ENCODE peak calls at places on chromosome 16, in five cellular contexts. S is HepG2, E is K562, X is A549, Q is GM12878. R is an unnamed sample.

GRCh38 chr16:15770107-15770506 is 86.7 kb downstream of the MYH11 start:
- ATAC-seq in S (no peak), E (no peak), X (no peak), Q (no peak), R (peak)

GRCh38 chr16:79312502-79312901 is 288.0 kb downstream of the MAF start:
- ATAC-seq in S (no peak), E (no peak), X (no peak), Q (no peak), R (no peak)

GRCh38 chr16:9683677-9684076 is 498.6 kb downstream of the GRIN2A start:
- ATAC-seq in S (no peak), E (no peak), X (no peak), Q (no peak), R (no peak)

GRCh38 chr16:81642107-81642436 is 137.0 kb upstream of the PLCG2 start:
- ATAC-seq in S (no peak), E (no peak), X (no peak), Q (no peak), R (no peak)

GRCh38 chr16:56683424-56684162 is 1.3 kb downstream of the MT1X start:
- ATAC-seq in S (no peak), E (no peak), X (no peak), Q (no peak), R (no peak)

GRCh38 chr16:75127713-75128415 is 11.3 kb upstream of the LDHD start:
- ATAC-seq in S (no peak), E (no peak), X (no peak), Q (no peak), R (no peak)

GRCh38 chr16:79519448-79519847 is 81.1 kb downstream of the MAF start:
- ATAC-seq in S (no peak), E (peak), X (no peak), Q (peak), R (peak)

GRCh38 chr16:89808453-89808939 is 8.0 kb downstream of the FANCA start:
- ATAC-seq in S (no peak), E (no peak), X (no peak), Q (no peak), R (no peak)

GRCh38 chr16:68473358-68474064 is 25.2 kb upstream of the SMPD3 start:
- ATAC-seq in S (no peak), E (no peak), X (no peak), Q (no peak), R (no peak)

GRCh38 chr16:8764486-8765250 is 32.8 kb downstream of the TMEM186 start:
- ATAC-seq in S (no peak), E (no peak), X (no peak), Q (no peak), R (no peak)

GRCh38 chr16:83187404-83187803 is 560.6 kb downstream of the CDH13 start:
- ATAC-seq in S (no peak), E (no peak), X (no peak), Q (peak), R (no peak)

GRCh38 chr16:67969286-67970039 is 1.0 kb upstream of the SLC12A4 start:
- ATAC-seq in S (peak), E (peak), X (no peak), Q (no peak), R (no peak)

GRCh38 chr16:89618114-89618999 is 4.9 kb downstream of the DPEP1 start:
- ATAC-seq in S (no peak), E (no peak), X (peak), Q (no peak), R (no peak)

GRCh38 chr16:72371307-72372081 is 199.5 kb upstream of the PMFBP1 start:
- ATAC-seq in S (no peak), E (no peak), X (peak), Q (no peak), R (no peak)

GRCh38 chr16:11586375-11586855 is 304 bp downstream of the LITAF start:
- ATAC-seq in S (no peak), E (no peak), X (no peak), Q (peak), R (peak)

GRCh38 chr16:81060576-81061306 is 16.3 kb downstream of the C16orf46 start:
- ATAC-seq in S (no peak), E (no peak), X (no peak), Q (no peak), R (no peak)

GRCh38 chr16:3014971-3015370 is 2.2 kb downstream of the CLDN9 start:
- ATAC-seq in S (no peak), E (no peak), X (no peak), Q (no peak), R (no peak)

GRCh38 chr16:80518436-80518835 is 22.4 kb upstream of the DYNLRB2 start:
- ATAC-seq in S (no peak), E (no peak), X (no peak), Q (no peak), R (no peak)

GRCh38 chr16:85391769-85392583 is 221.1 kb upstream of the GSE1 start:
- ATAC-seq in S (no peak), E (no peak), X (no peak), Q (no peak), R (no peak)

GRCh38 chr16:69318177-69318910 is 7.2 kb downstream of the VPS4A start:
- ATAC-seq in S (no peak), E (no peak), X (no peak), Q (no peak), R (no peak)

GRCh38 chr16:62353355-62353754 is 317.1 kb upstream of the CDH8 start:
- ATAC-seq in S (no peak), E (no peak), X (no peak), Q (no peak), R (no peak)

DNA sequence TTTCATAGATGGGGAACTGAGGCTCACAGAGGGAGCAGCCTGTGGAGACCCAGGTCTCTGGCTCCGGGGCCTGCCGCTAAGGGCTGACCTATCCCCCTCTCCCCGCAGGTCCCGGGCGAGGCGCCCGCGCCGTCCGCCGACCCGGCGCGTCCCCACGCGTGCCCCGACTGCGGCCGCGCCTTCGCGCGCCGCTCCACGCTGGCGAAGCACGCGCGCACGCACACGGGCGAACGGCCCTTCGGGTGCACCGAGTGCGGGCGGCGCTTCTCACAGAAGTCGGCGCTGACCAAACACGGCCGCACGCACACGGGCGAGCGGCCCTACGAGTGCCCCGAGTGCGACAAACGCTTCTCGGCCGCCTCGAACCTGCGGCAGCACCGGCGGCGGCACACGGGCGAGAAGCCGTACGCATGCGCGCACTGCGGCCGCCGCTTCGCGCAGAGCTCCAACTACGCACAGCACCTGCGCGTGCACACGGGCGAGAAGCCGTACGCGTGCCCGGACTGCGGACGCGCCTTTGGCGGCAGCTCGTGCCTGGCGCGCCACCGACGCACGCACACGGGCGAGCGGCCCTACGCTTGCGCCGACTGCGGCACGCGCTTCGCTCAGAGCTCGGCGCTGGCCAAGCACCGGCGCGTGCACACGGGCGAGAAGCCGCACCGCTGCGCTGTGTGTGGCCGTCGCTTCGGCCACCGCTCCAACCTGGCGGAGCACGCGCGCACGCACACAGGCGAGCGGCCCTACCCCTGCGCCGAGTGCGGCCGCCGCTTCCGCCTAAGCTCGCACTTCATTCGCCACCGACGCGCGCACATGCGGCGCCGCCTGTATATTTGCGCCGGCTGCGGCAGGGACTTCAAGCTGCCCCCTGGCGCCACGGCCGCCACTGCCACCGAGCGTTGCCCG is 10.3 kb downstream of the ZNF771 start:
- ATAC-seq in S (peak), E (no peak), X (peak), Q (peak), R (peak)
- TF ChIP-seq EP300 in S (no peak), E (no peak), X (no peak), Q (peak), R (no peak)

DNA sequence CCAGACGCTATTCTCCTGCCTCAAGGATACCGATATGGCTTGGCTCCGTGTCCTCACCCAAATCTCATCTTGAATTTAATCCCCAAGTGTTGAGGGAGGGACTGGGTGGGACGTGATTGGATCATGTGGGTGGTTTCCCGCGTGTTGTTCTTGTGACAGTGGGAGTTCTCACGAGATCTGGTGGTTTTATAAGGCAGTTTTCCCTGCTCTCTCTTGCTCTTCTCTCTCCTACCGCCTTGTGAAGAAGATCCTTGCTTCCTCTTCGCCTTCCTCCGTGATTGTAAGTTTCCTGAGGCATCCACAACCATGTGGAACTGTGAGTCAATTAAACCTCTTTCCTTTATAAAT is 43.9 kb upstream of the ZCCHC14 start:
- ATAC-seq in S (peak), E (no peak), X (no peak), Q (no peak), R (no peak)
- TF ChIP-seq EP300 in S (peak), E (no peak), X (no peak), Q (no peak), R (no peak)

GRCh38 chr16:14658063-14658462 is 25.3 kb downstream of the BFAR start:
- ATAC-seq in S (no peak), E (peak), X (no peak), Q (peak), R (no peak)
- TF ChIP-seq EP300 in S (no peak), E (no peak), X (no peak), Q (no peak), R (no peak)

GRCh38 chr16:4323071-4323844 is 7.4 kb downstream of the GLIS2 start:
- ATAC-seq in S (peak), E (no peak), X (peak), Q (no peak), R (no peak)
- TF ChIP-seq EP300 in S (no peak), E (no peak), X (no peak), Q (no peak), R (no peak)

GRCh38 chr16:53098526-53099317 is 43.9 kb downstream of the CHD9 start:
- ATAC-seq in S (peak), E (peak), X (peak), Q (peak), R (peak)

GRCh38 chr16:53097190-53097589 is 42.4 kb downstream of the CHD9 start:
- ATAC-seq in S (no peak), E (no peak), X (no peak), Q (no peak), R (no peak)

GRCh38 chr16:53100889-53101288 is 46.1 kb downstream of the CHD9 start:
- ATAC-seq in S (no peak), E (no peak), X (no peak), Q (no peak), R (no peak)

GRCh38 chr16:53100131-53100748 is 45.4 kb downstream of the CHD9 start:
- ATAC-seq in S (no peak), E (no peak), X (no peak), Q (no peak), R (no peak)

DNA sequence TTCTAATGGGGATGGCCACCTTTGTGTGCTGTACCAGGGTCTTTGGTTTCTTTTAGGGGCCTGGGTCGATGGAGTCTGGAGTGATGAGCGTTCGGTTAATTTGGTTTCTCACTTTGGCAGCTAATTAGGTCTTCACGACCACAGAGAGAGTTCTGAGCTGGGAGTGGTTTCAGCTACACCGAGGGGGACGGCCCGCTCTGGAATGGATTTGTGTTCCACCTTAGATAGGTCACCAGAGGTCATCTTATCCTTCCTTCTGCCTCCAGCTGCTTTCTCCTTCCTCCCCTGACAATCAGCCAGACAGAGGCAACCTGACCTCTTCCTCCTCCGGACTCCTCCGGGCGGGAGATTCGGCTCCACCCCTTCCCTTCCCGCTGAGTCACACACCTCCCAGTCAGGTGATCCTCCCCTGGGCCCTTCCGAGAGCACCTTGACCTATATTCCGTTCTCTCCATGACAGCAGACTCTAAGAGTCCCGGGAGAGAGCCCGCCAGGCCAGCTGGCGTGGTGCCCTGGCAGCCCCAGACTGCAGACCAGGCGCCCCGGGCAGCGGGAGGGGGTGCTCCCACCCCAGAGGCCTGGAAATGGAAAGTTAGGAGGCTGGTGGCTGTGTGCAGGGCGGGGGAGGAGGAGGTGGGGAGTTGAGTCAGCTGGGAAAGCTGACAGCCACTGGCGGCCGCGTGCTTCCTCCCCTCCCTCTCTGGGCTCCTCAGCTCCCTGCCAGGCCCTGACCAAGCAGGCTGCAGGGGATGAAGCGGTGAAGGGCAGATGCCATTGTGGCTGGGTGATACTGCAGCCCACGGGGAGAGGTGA is 44.7 kb downstream of the CHD9 start:
- ATAC-seq in S (peak), E (peak), X (peak), Q (peak), R (peak)
- TF ChIP-seq EP300 in S (peak), E (peak), X (peak), Q (peak), R (no peak)

DNA sequence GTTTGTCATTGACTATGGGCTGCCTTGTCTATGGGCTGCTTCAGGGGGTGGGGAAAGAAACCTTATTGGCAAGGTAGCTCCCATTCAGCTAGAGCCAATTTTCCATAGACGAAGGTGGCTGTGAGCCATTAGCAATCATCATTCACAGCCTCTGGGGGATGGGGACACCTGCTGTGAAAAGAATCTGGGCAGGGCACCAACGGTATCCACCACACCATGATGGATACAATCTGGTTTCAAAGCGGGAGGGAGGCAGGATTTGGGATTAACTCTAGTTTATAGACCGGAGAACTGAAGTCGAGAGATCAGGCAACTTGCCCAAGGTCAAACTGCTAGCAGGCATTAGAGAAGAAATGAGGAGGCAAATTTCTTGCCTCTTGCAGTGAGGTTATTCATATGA is 182.3 kb downstream of the SHISA9 start:
- ATAC-seq in S (no peak), E (no peak), X (no peak), Q (no peak), R (no peak)
- TF ChIP-seq EP300 in S (no peak), E (no peak), X (no peak), Q (no peak), R (no peak)

GRCh38 chr16:917591-918061 is 53.2 kb downstream of the LMF1 start:
- ATAC-seq in S (no peak), E (no peak), X (no peak), Q (no peak), R (no peak)
- TF ChIP-seq EP300 in S (no peak), E (no peak), X (no peak), Q (no peak), R (no peak)

DNA sequence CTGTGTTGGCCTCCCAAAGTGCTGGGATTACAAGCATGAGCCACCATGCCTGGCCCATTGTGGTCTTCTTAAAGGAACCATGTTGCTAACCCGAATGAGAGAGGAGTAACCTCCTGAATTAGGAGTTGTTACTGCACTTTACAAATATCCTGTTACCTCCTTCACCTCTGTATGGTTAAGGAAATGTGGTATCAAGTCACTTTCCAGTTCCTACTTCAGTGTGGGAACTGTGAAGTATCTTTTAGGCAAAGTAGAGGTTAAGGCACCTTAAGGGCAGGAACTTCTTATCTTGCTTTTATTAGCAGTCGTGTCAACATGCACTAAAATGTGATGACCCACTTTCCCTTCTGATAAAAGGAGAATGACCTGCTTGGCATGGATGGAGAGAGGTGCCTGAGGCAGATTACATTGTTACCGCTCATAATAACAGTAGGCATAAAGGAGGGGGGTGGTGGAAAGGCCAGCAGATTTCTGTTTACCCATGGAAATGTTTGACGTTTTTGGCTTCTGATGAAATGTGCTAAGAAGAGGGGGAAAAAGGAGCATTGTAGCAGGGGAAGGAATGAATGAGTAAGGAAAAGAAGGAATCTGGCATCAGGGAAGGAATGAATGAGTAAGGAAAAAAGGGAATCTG is 28.5 kb downstream of the FTO start:
- ATAC-seq in S (no peak), E (no peak), X (peak), Q (no peak), R (no peak)
- TF ChIP-seq EP300 in S (no peak), E (no peak), X (peak), Q (no peak), R (no peak)